ENCODE peak calls at places on chromosomes 2 and 18, in five cellular contexts. One of them, this sample, is unnamed.

GRCh38 chr18:62647179-62647578 is 68.2 kb upstream of the PHLPP1 start:
- DNase-seq in NCI-H1436: no peak
- DNase-seq in fibroblast of pulmonary artery: no peak
- DNase-seq in D341Med: no peak
- DNase-seq in activated T-helper 1 cell treated with anti-CD3 and anti-CD28 coated beads, Interleukin-12 subunit alpha, Interleukin-12 subunit beta, Interleukin-2, Interleukin-4 antibody, amounts not matched to agents 30 ng/mL and 10 ng/mL and 1 ng/mL, durations not matched to agents 14 hours and 24 hours and 36 hours: no peak
- DNase-seq in this sample: no peak

GRCh38 chr2:148814853-148815419 is 60.1 kb upstream of the KIF5C start:
- DNase-seq in NCI-H1436: no peak
- DNase-seq in fibroblast of pulmonary artery: peak; percentile 39
- DNase-seq in D341Med: no peak
- DNase-seq in activated T-helper 1 cell treated with anti-CD3 and anti-CD28 coated beads, Interleukin-12 subunit alpha, Interleukin-12 subunit beta, Interleukin-2, Interleukin-4 antibody, amounts not matched to agents 30 ng/mL and 10 ng/mL and 1 ng/mL, durations not matched to agents 14 hours and 24 hours and 36 hours: no peak
- DNase-seq in this sample: no peak

GRCh38 chr2:186523781-186524180 is 37.7 kb downstream of the ZC3H15 start:
- DNase-seq in NCI-H1436: no peak
- DNase-seq in fibroblast of pulmonary artery: no peak
- DNase-seq in D341Med: no peak
- DNase-seq in activated T-helper 1 cell treated with anti-CD3 and anti-CD28 coated beads, Interleukin-12 subunit alpha, Interleukin-12 subunit beta, Interleukin-2, Interleukin-4 antibody, amounts not matched to agents 30 ng/mL and 10 ng/mL and 1 ng/mL, durations not matched to agents 14 hours and 24 hours and 36 hours: no peak
- DNase-seq in this sample: no peak

GRCh38 chr2:102418421-102418961 is 4.5 kb upstream of the IL18RAP start:
- DNase-seq in NCI-H1436: no peak
- DNase-seq in fibroblast of pulmonary artery: peak; percentile 35
- DNase-seq in D341Med: no peak
- DNase-seq in activated T-helper 1 cell treated with anti-CD3 and anti-CD28 coated beads, Interleukin-12 subunit alpha, Interleukin-12 subunit beta, Interleukin-2, Interleukin-4 antibody, amounts not matched to agents 30 ng/mL and 10 ng/mL and 1 ng/mL, durations not matched to agents 14 hours and 24 hours and 36 hours: peak; percentile 34
- DNase-seq in this sample: no peak

GRCh38 chr2:19185061-19185460 is 173.4 kb downstream of the OSR1 start:
- DNase-seq in NCI-H1436: no peak
- DNase-seq in fibroblast of pulmonary artery: peak; percentile 18
- DNase-seq in D341Med: no peak
- DNase-seq in activated T-helper 1 cell treated with anti-CD3 and anti-CD28 coated beads, Interleukin-12 subunit alpha, Interleukin-12 subunit beta, Interleukin-2, Interleukin-4 antibody, amounts not matched to agents 30 ng/mL and 10 ng/mL and 1 ng/mL, durations not matched to agents 14 hours and 24 hours and 36 hours: no peak
- DNase-seq in this sample: no peak

GRCh38 chr2:127228102-127228501 is 8.0 kb upstream of the CYP27C1 start:
- DNase-seq in NCI-H1436: no peak
- DNase-seq in fibroblast of pulmonary artery: no peak
- DNase-seq in D341Med: no peak
- DNase-seq in activated T-helper 1 cell treated with anti-CD3 and anti-CD28 coated beads, Interleukin-12 subunit alpha, Interleukin-12 subunit beta, Interleukin-2, Interleukin-4 antibody, amounts not matched to agents 30 ng/mL and 10 ng/mL and 1 ng/mL, durations not matched to agents 14 hours and 24 hours and 36 hours: no peak
- DNase-seq in this sample: no peak

GRCh38 chr2:42913280-42913878 is 121.0 kb upstream of the HAAO start:
- DNase-seq in NCI-H1436: no peak
- DNase-seq in fibroblast of pulmonary artery: peak; percentile 55
- DNase-seq in D341Med: no peak
- DNase-seq in activated T-helper 1 cell treated with anti-CD3 and anti-CD28 coated beads, Interleukin-12 subunit alpha, Interleukin-12 subunit beta, Interleukin-2, Interleukin-4 antibody, amounts not matched to agents 30 ng/mL and 10 ng/mL and 1 ng/mL, durations not matched to agents 14 hours and 24 hours and 36 hours: no peak
- DNase-seq in this sample: no peak

GRCh38 chr2:45607701-45608100 is 3.4 kb downstream of the SRBD1 start:
- DNase-seq in NCI-H1436: no peak
- DNase-seq in fibroblast of pulmonary artery: peak; percentile 42
- DNase-seq in D341Med: peak; percentile 43
- DNase-seq in activated T-helper 1 cell treated with anti-CD3 and anti-CD28 coated beads, Interleukin-12 subunit alpha, Interleukin-12 subunit beta, Interleukin-2, Interleukin-4 antibody, amounts not matched to agents 30 ng/mL and 10 ng/mL and 1 ng/mL, durations not matched to agents 14 hours and 24 hours and 36 hours: no peak
- DNase-seq in this sample: no peak